ENCODE peak calls at places on chromosomes 11 and 22, in six cellular contexts. J, I, Z, T, M and G are unnamed samples.

GRCh38 chr11:117145393-117145761 is 1.3 kb downstream of the PAFAH1B2 start:
- DNase-seq in J (peak), I (no peak), Z (no peak), T (peak), M (peak), G (no peak)

GRCh38 chr11:33691051-33691864 is 9.4 kb downstream of the C11orf91 start:
- DNase-seq in J (no peak), I (no peak), Z (no peak), T (no peak), M (no peak), G (no peak)

GRCh38 chr11:43687120-43687791 is 6.7 kb downstream of the HSD17B12 start:
- DNase-seq in J (peak), I (no peak), Z (no peak), T (peak), M (peak), G (no peak)

GRCh38 chr11:130829801-130830562 is 86.3 kb downstream of the SNX19 start:
- DNase-seq in J (peak), I (no peak), Z (peak), T (peak), M (peak), G (no peak)

GRCh38 chr11:35662649-35663407 is at the start of gene TRIM44:
- DNase-seq in J (peak), I (peak), Z (peak), T (peak), M (peak), G (peak)

GRCh38 chr22:42648368-42649260 is 578 bp downstream of the CYB5R3 start:
- DNase-seq in J (peak), I (no peak), Z (no peak), T (peak), M (peak), G (no peak)

GRCh38 chr11:117843666-117844484 is 19.3 kb upstream of the FXYD2 start:
- DNase-seq in J (peak), I (peak), Z (peak), T (peak), M (peak), G (peak)

GRCh38 chr22:36405671-36406070 is 17.9 kb upstream of the MYH9 start:
- DNase-seq in J (peak), I (no peak), Z (no peak), T (peak), M (no peak), G (no peak)

GRCh38 chr11:130313383-130314183 is 1.1 kb downstream of the ZBTB44 start:
- DNase-seq in J (peak), I (no peak), Z (no peak), T (peak), M (peak), G (no peak)

GRCh38 chr11:115207916-115208315 is 296.3 kb downstream of the CADM1 start:
- DNase-seq in J (no peak), I (no peak), Z (no peak), T (no peak), M (no peak), G (no peak)

GRCh38 chr11:48366365-48366764 is at the start of gene OR4C5:
- DNase-seq in J (no peak), I (no peak), Z (no peak), T (no peak), M (no peak), G (no peak)

GRCh38 chr22:16717699-16718558 is 107.3 kb downstream of the XKR3 start:
- DNase-seq in J (no peak), I (no peak), Z (no peak), T (no peak), M (no peak), G (no peak)

GRCh38 chr11:5809122-5809519 is 397 bp downstream of the OR52N2 start:
- DNase-seq in J (peak), I (no peak), Z (no peak), T (no peak), M (peak), G (no peak)

GRCh38 chr11:31725176-31725575 is 85.9 kb downstream of the PAX6 start:
- DNase-seq in J (peak), I (no peak), Z (no peak), T (peak), M (peak), G (no peak)

GRCh38 chr11:32056445-32056844 is 34.4 kb upstream of the RCN1 start:
- DNase-seq in J (peak), I (no peak), Z (no peak), T (peak), M (peak), G (no peak)

GRCh38 chr11:70471254-70471653 is 72.9 kb downstream of the CTTN start:
- DNase-seq in J (peak), I (peak), Z (peak), T (no peak), M (peak), G (peak)

GRCh38 chr11:82872377-82873150 is 27.7 kb downstream of the PRCP start:
- DNase-seq in J (no peak), I (no peak), Z (no peak), T (no peak), M (no peak), G (no peak)

GRCh38 chr11:95149659-95150294 is 60.1 kb downstream of the ENDOD1 start:
- DNase-seq in J (peak), I (peak), Z (peak), T (peak), M (no peak), G (peak)

GRCh38 chr11:13972033-13972910 is 9.7 kb downstream of the SPON1 start:
- DNase-seq in J (peak), I (no peak), Z (no peak), T (peak), M (peak), G (no peak)

GRCh38 chr22:24319451-24319850 is 48.8 kb downstream of the SPECC1L start:
- DNase-seq in J (peak), I (no peak), Z (no peak), T (no peak), M (peak), G (no peak)

GRCh38 chr11:121071456-121072236 is 29.4 kb upstream of the TECTA start:
- DNase-seq in J (no peak), I (peak), Z (no peak), T (no peak), M (no peak), G (peak)

GRCh38 chr22:43985532-43985931 is 30.3 kb downstream of the SAMM50 start:
- DNase-seq in J (peak), I (no peak), Z (no peak), T (no peak), M (peak), G (no peak)

GRCh38 chr11:100928426-100928825 is 201.2 kb downstream of the PGR start:
- DNase-seq in J (no peak), I (no peak), Z (no peak), T (no peak), M (no peak), G (no peak)

GRCh38 chr11:90737328-90738050 is 514.6 kb upstream of the CHORDC1 start:
- DNase-seq in J (no peak), I (no peak), Z (no peak), T (no peak), M (no peak), G (no peak)

GRCh38 chr22:27668828-27669797 is 132.4 kb downstream of the MN1 start:
- DNase-seq in J (peak), I (peak), Z (no peak), T (peak), M (peak), G (no peak)

GRCh38 chr11:43738600-43739409 is 58.3 kb downstream of the HSD17B12 start:
- DNase-seq in J (peak), I (no peak), Z (no peak), T (peak), M (peak), G (no peak)

GRCh38 chr11:92632510-92632909 is 336.9 kb upstream of the MTNR1B start:
- DNase-seq in J (no peak), I (peak), Z (no peak), T (no peak), M (no peak), G (no peak)

GRCh38 chr11:64759722-64760719 is at the start of gene PYGM:
- DNase-seq in J (peak), I (peak), Z (peak), T (no peak), M (peak), G (peak)

GRCh38 chr11:129766858-129767604 is 48.6 kb upstream of the TMEM45B start:
- DNase-seq in J (peak), I (peak), Z (no peak), T (peak), M (peak), G (peak)

GRCh38 chr22:46748948-46749681 is 11.1 kb upstream of the CERK start:
- DNase-seq in J (peak), I (no peak), Z (peak), T (peak), M (peak), G (no peak)

GRCh38 chr22:44759430-44760310 is 7.3 kb downstream of the ARHGAP8 start:
- DNase-seq in J (no peak), I (no peak), Z (no peak), T (no peak), M (no peak), G (no peak)

GRCh38 chr22:36220457-36220921 is 18.8 kb downstream of the APOL2 start:
- DNase-seq in J (no peak), I (peak), Z (peak), T (peak), M (peak), G (no peak)

GRCh38 chr22:41925783-41926460 is 684 bp downstream of the TNFRSF13C start:
- DNase-seq in J (peak), I (peak), Z (no peak), T (peak), M (peak), G (peak)

GRCh38 chr22:49240472-49240871 is 587.2 kb downstream of the BRD1 start:
- DNase-seq in J (no peak), I (peak), Z (no peak), T (no peak), M (no peak), G (no peak)

GRCh38 chr11:78717031-78717430 is 142.4 kb upstream of the NARS2 start:
- DNase-seq in J (no peak), I (no peak), Z (no peak), T (no peak), M (no peak), G (no peak)

GRCh38 chr11:79458712-79459111 is 17.9 kb upstream of the TENM4 start:
- DNase-seq in J (no peak), I (no peak), Z (no peak), T (no peak), M (no peak), G (no peak)

GRCh38 chr11:1852885-1853284 is at the start of gene LSP1:
- DNase-seq in J (no peak), I (no peak), Z (no peak), T (no peak), M (no peak), G (no peak)

GRCh38 chr11:75163917-75164316 is 13.0 kb downstream of the SLCO2B1 start:
- DNase-seq in J (no peak), I (no peak), Z (no peak), T (no peak), M (no peak), G (no peak)

GRCh38 chr11:68212421-68213134 is 518 bp downstream of the KMT5B start:
- DNase-seq in J (peak), I (peak), Z (peak), T (peak), M (peak), G (peak)

GRCh38 chr11:131833371-131833770 is 463.0 kb downstream of the NTM start:
- DNase-seq in J (no peak), I (no peak), Z (no peak), T (no peak), M (no peak), G (no peak)
- TF ChIP-seq CTCF in J (no peak), I (no peak), Z (no peak), T (no peak), M (no peak), G (no peak)

GRCh38 chr11:10414181-10414580 is 40.9 kb upstream of the AMPD3 start:
- DNase-seq in J (peak), I (no peak), Z (no peak), T (no peak), M (peak), G (no peak)

GRCh38 chr11:10414659-10415058 is 40.4 kb upstream of the AMPD3 start:
- DNase-seq in J (peak), I (no peak), Z (peak), T (peak), M (peak), G (no peak)

GRCh38 chr11:10410844-10411200 is 44.2 kb upstream of the AMPD3 start:
- DNase-seq in J (peak), I (no peak), Z (no peak), T (no peak), M (no peak), G (no peak)

GRCh38 chr11:10412266-10412665 is 42.8 kb upstream of the AMPD3 start:
- DNase-seq in J (no peak), I (no peak), Z (no peak), T (no peak), M (no peak), G (no peak)

GRCh38 chr11:10413268-10413667 is 41.8 kb upstream of the AMPD3 start:
- DNase-seq in J (peak), I (no peak), Z (no peak), T (no peak), M (no peak), G (no peak)
- TF ChIP-seq CTCF in J (peak), I (no peak), Z (no peak), T (no peak), M (peak), G (no peak)

GRCh38 chr11:23112390-23112789 is 252.1 kb upstream of the CCDC179 start:
- DNase-seq in J (no peak), I (no peak), Z (no peak), T (no peak), M (no peak), G (no peak)

GRCh38 chr11:23113887-23114216 is 253.6 kb upstream of the CCDC179 start:
- DNase-seq in J (no peak), I (no peak), Z (no peak), T (no peak), M (no peak), G (no peak)

GRCh38 chr11:23112987-23113886 is 253.0 kb upstream of the CCDC179 start:
- DNase-seq in J (peak), I (peak), Z (no peak), T (peak), M (peak), G (peak)
- TF ChIP-seq CTCF in J (peak), I (peak), Z (peak), T (peak), M (peak), G (peak)

GRCh38 chr11:61578819-61579218 is 2.1 kb downstream of the SYT7 start:
- DNase-seq in J (no peak), I (no peak), Z (no peak), T (no peak), M (no peak), G (no peak)

GRCh38 chr11:61581030-61581928 is at the start of gene SYT7:
- DNase-seq in J (peak), I (peak), Z (peak), T (peak), M (peak), G (peak)

GRCh38 chr11:61579398-61580291 is 1.2 kb downstream of the SYT7 start:
- DNase-seq in J (no peak), I (peak), Z (no peak), T (no peak), M (no peak), G (no peak)

GRCh38 chr11:61581931-61582330 is 1.1 kb upstream of the SYT7 start:
- DNase-seq in J (no peak), I (no peak), Z (no peak), T (no peak), M (no peak), G (no peak)

DNA sequence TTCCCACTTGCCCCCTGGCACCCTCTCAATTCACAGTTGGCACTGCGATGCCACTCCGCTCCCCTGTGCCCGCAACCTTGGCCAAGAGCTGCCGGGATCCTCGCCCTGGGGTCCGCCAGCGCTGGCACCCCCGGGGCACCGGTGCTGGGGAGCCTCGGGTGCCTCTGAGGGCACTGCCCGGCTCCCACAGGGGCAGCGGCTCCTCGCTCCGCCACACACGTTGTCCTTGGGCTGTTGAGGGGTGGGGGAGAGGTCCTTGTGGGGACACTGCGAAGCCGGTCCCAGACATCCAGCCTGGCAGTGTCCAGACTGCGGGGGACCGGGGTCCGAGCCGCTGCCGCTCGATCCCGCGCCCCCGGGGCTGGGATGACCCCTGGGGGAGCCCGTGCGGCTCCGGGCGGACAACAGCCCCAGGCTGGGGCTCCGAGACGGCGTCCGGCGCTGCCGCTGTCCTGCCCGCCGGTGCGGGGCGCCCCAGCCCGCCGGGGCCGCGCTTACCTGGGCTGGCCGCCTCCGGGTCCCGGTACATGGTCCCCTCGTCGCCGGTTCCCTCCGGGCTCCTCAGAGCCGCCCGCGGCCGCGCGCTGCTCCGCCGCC is 486 bp downstream of the SYT7 start:
- DNase-seq in J (no peak), I (no peak), Z (no peak), T (no peak), M (no peak), G (no peak)
- TF ChIP-seq CTCF in J (no peak), I (no peak), Z (no peak), T (no peak), M (no peak), G (peak)

GRCh38 chr11:74123008-74123448 is 47.8 kb downstream of the C2CD3 start:
- DNase-seq in J (peak), I (no peak), Z (no peak), T (no peak), M (no peak), G (no peak)
- TF ChIP-seq CTCF in J (no peak), I (no peak), Z (no peak), T (no peak), M (no peak), G (no peak)